ENCODE peak calls at places on chromosome 18, in nine cellular contexts. R is fibroblast of mammary gland, M is AG09319, X is dermis blood vessel endothelial cell, N is HS-27A, D is fibroblast of lung, F is mesenteric fat pad, G is RWPE1, V is astrocyte of the cerebellum. A is an unnamed sample.

GRCh38 chr18:22627506-22627905 is 209.8 kb upstream of the CTAGE1 start:
- DNase-seq in R (no peak), M (no peak), X (no peak), N (no peak), D (no peak), F (no peak), G (no peak), V (no peak), A (no peak)

GRCh38 chr18:57027190-57027708 is 119.6 kb upstream of the BOD1L2 start:
- DNase-seq in R (no peak), M (no peak), X (no peak), N (no peak), D (no peak), F (no peak), G (no peak), V (no peak), A (no peak)

GRCh38 chr18:4107049-4107459 is 348.1 kb downstream of the DLGAP1 start:
- DNase-seq in R (no peak), M (no peak), X (no peak), N (no peak), D (no peak), F (no peak), G (no peak), V (no peak), A (no peak)

GRCh38 chr18:5556317-5556974 is 12.6 kb upstream of the EPB41L3 start:
- DNase-seq in R (peak; percentile 89), M (peak; percentile 40), X (no peak), N (no peak), D (peak; percentile 83), F (no peak), G (no peak), V (peak; percentile 32), A (no peak)

GRCh38 chr18:21000667-21001066 is 110.9 kb downstream of the ROCK1 start:
- DNase-seq in R (peak; percentile 37), M (no peak), X (no peak), N (peak; percentile 23), D (peak; percentile 11), F (no peak), G (no peak), V (no peak), A (no peak)

GRCh38 chr18:12301263-12302005 is 6.6 kb upstream of the TUBB6 start:
- DNase-seq in R (no peak), M (no peak), X (no peak), N (no peak), D (no peak), F (no peak), G (no peak), V (no peak), A (no peak)

GRCh38 chr18:23069481-23069880 is 65.8 kb upstream of the CABLES1 start:
- DNase-seq in R (no peak), M (no peak), X (no peak), N (no peak), D (no peak), F (no peak), G (no peak), V (no peak), A (no peak)

GRCh38 chr18:6859676-6860422 is 130.3 kb downstream of the ARHGAP28 start:
- DNase-seq in R (peak; percentile 34), M (no peak), X (no peak), N (no peak), D (no peak), F (no peak), G (no peak), V (no peak), A (no peak)

GRCh38 chr18:54149078-54149697 is 75.3 kb downstream of the MBD2 start:
- DNase-seq in R (peak; percentile 95), M (peak; percentile 46), X (peak; percentile 89), N (peak; percentile 86), D (peak; percentile 82), F (no peak), G (peak; percentile 82), V (peak; percentile 87), A (peak; percentile 78)

GRCh38 chr18:22408059-22408458 is 9.7 kb downstream of the CTAGE1 start:
- DNase-seq in R (no peak), M (no peak), X (no peak), N (no peak), D (no peak), F (no peak), G (no peak), V (no peak), A (no peak)

GRCh38 chr18:48184118-48184517 is 225.1 kb downstream of the ZBTB7C start:
- DNase-seq in R (peak; percentile 60), M (no peak), X (no peak), N (no peak), D (no peak), F (no peak), G (no peak), V (no peak), A (no peak)

A was measured in MG63.